ENCODE peak calls at places on chromosomes 4 and X, in four cellular contexts. I is spleen, K is transverse colon, C is tibial nerve. O is an unnamed sample. For H3K36me3, the result is how much of the 10 kb centered on the place peaks cover.

GRCh38 chrX:10022580-10023245 is 55.6 kb downstream of the CLDN34 start:
- DNase-seq in I (no peak), K (peak), C (no peak), O (no peak)

GRCh38 chr4:46909078-46909477 is at the start of gene COX7B2:
- DNase-seq in I (peak), K (no peak), C (no peak), O (no peak)

GRCh38 chrX:105650577-105650976 is 171.8 kb upstream of the NRK start:
- DNase-seq in I (no peak), K (no peak), C (no peak), O (no peak)

GRCh38 chr4:21097026-21097425 is 396.8 kb downstream of the PACRGL start:
- DNase-seq in I (no peak), K (no peak), C (no peak), O (no peak)

GRCh38 chr4:152485726-152486276 is 50.1 kb downstream of the FBXW7 start:
- DNase-seq in I (no peak), K (no peak), C (no peak), O (no peak)

GRCh38 chr4:8297141-8297601 is 27.6 kb downstream of the HTRA3 start:
- DNase-seq in I (no peak), K (no peak), C (no peak), O (no peak)

GRCh38 chrX:30060718-30061117 is 154.6 kb upstream of the MAGEB2 start:
- DNase-seq in I (no peak), K (no peak), C (no peak), O (peak)

GRCh38 chr4:26671111-26671510 is 87.2 kb downstream of the TBC1D19 start:
- DNase-seq in I (no peak), K (no peak), C (no peak), O (no peak)

GRCh38 chrX:103170216-103170615 is 44.7 kb upstream of the BEX4 start:
- DNase-seq in I (no peak), K (no peak), C (no peak), O (no peak)

GRCh38 chrX:5998901-5999300 is 229.8 kb downstream of the NLGN4X start:
- DNase-seq in I (no peak), K (no peak), C (no peak), O (no peak)

GRCh38 chr4:109730294-109731051 is 603 bp upstream of the PLA2G12A start:
- DNase-seq in I (peak), K (peak), C (no peak), O (peak)

GRCh38 chr4:8754634-8755589 is 116.7 kb downstream of the HMX1 start:
- DNase-seq in I (peak), K (no peak), C (no peak), O (no peak)

GRCh38 chr4:8726344-8726851 is 133.8 kb downstream of the CPZ start:
- DNase-seq in I (peak), K (peak), C (no peak), O (no peak)

GRCh38 chrX:70354726-70355125 is 64.8 kb downstream of the KIF4A start:
- DNase-seq in I (no peak), K (no peak), C (no peak), O (no peak)

GRCh38 chr4:119570401-119570800 is 58.2 kb downstream of the PDE5A start:
- DNase-seq in I (no peak), K (no peak), C (no peak), O (no peak)

GRCh38 chrX:103513476-103514108 is 5.7 kb downstream of the RAB40A start:
- DNase-seq in I (no peak), K (no peak), C (no peak), O (no peak)

GRCh38 chrX:52811065-52811625 is at the start of gene XAGE5:
- DNase-seq in I (no peak), K (no peak), C (no peak), O (no peak)

GRCh38 chr4:1171306-1172227 is 816 bp downstream of the SPON2 start:
- DNase-seq in I (peak), K (peak), C (no peak), O (peak)

GRCh38 chr4:76787898-76788297 is 110.0 kb downstream of the SOWAHB start:
- DNase-seq in I (no peak), K (no peak), C (no peak), O (no peak)

DNA sequence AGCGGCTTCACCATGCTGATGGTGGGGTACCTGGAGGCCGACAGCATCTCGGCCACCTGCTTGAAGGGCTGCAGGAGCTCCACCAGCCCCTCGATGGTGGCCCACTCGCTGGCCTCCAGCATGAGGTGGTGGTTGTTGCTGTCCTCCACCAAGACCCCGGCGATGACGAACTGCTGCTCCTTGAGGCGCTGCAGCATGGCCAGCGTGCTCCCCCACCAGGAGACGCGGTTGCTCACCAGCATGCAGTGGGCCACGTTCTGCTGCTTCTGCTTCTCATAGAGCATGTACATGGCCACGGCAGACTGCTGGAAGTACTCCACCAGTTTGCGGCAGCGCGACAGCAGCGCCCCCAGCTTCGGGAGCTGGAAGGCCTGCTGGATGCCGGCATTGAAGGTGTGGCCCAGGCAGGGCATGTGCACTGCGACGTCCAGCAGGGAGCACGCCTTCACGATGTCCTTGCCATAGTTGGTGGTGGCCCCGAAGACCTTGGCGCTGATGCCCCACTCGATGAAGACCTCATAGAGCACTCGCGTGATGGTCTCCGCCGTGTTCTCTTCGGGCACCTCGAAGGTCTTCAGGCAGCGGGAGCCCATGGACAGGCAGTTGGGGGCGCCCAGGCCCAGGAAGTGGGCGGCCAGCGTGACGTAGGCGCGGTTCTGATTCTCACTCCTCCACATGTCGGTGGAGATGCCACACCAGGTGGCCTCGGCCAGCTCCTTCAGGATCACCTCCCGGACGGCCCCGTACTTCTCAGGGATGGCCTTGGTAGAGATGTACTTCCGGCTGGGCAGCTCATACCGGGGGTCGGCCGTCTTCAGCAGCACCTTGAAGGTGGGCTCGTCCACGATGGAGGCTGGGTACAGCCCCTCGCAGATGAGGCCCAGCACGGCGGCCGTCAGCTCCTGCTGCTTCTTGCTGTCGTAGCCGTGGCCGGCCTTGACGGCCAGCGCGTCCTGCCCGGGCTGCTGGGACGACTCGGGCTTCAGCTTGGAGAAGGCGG is 11.0 kb downstream of the DHRSX start:
- DNase-seq in I (peak), K (no peak), C (no peak), O (no peak)
- H3K36me3 ChIP-seq in I (half or more), K (under half), C (half or more), O (under half)

DNA sequence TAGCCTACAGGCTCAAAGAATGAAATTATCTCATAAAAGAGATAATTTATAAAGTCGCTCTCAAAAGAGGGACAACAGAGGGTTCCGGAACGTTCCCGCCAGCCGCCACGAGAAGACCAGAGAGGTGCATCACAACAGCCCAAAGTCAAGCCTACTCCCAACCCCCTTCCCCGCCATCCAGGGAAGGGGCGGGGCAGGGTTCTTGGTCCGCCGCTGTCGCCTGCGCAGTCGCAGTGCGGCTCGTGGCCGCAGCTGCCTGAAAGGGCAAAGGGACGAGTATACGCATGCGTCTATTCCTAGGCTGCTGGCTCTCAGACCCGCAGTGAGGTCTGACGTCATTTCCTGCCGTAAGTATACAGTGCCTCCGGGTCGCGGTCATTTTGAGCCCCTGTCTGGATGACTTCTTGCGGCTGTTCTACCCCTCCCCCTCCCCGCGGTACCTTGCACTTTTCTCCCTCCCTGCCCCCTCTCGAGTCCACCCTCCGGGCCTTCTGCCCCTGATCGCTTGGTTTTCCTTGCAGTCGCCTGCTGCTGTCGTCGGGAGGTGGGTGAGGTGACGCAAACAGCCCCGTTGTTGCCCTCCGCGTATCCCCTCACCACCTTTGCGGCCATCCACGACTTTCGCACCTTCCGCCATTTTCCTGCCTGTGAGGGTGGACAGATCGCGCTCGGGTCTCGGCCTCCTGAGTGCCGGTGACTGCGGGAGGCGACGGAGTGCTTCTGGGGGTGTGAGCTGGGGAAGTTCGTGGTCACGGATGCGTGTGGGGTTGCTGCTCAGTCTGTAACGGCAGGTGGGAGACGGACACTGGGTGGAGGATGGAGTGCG is at the start of gene OCIAD1:
- DNase-seq in I (peak), K (peak), C (peak), O (peak)
- TF ChIP-seq POLR2A in I (no peak), K (peak), C (peak), O (peak)

GRCh38 chrX:47523297-47523696 is 37.7 kb upstream of the ARAF start:
- DNase-seq in I (peak), K (peak), C (peak), O (peak)
- H3K27ac ChIP-seq in I (peak), K (no peak), C (peak), O (no peak)

GRCh38 chr4:17589355-17589754 is 12.4 kb downstream of the LAP3 start:
- DNase-seq in I (no peak), K (no peak), C (no peak), O (no peak)
- H3K36me3 ChIP-seq in I (half or more), K (under half), C (half or more), O (under half)

O was measured in thyroid gland.